ENCODE peak calls at places on chromosomes 4 and X, in four cellular contexts. C, Z, A and T are unnamed samples.

GRCh38 chr4:80500593-80500992 is 165.1 kb downstream of the CFAP299 start:
- DNase-seq in A (peak; percentile 52), Z (no peak), C (peak; percentile 7), T (peak; percentile 53)

GRCh38 chr4:101222156-101222845 is 125.0 kb downstream of the PPP3CA start:
- DNase-seq in C (no peak), Z (peak; percentile 48), A (no peak), T (no peak)

GRCh38 chr4:81052119-81053068 is 21.9 kb downstream of the BMP3 start:
- DNase-seq in C (peak; percentile 53), A (peak; percentile 42), Z (peak; percentile 74), T (peak; percentile 37)

GRCh38 chrX:118218079-118218478 is 101.5 kb upstream of the KLHL13 start:
- DNase-seq in Z (no peak), C (no peak), A (no peak), T (no peak)

GRCh38 chrX:28639502-28639901 is 52.3 kb downstream of the IL1RAPL1 start:
- DNase-seq in Z (peak; percentile 37), C (no peak), A (no peak), T (no peak)

GRCh38 chr4:117771647-117772337 is 262.5 kb upstream of the NDST3 start:
- DNase-seq in Z (no peak), A (no peak), C (no peak), T (no peak)

GRCh38 chrX:111519215-111519614 is 7.8 kb downstream of the SERTM2 start:
- DNase-seq in Z (peak; percentile 91), A (no peak), C (no peak), T (no peak)

GRCh38 chr4:99665981-99666380 is 8.4 kb upstream of the C4orf54 start:
- DNase-seq in Z (no peak), A (no peak), C (no peak), T (no peak)

GRCh38 chr4:85402371-85402770 is 72.6 kb upstream of the ARHGAP24 start:
- DNase-seq in A (no peak), C (peak; percentile 72), Z (peak; percentile 98), T (no peak)